ENCODE peak calls at places on chromosomes 5 and 9, in nine cellular contexts. One of them, this sample, is unnamed.

GRCh38 chr5:10063997-10064396 is 185.7 kb downstream of the ATPSCKMT start:
- DNase-seq in endothelial cell: no peak
- DNase-seq in IMR-90: no peak
- DNase-seq in stimulated activated CD8-positive, alpha-beta memory T cell treated with anti-CD3 and anti-CD28 coated beads, Interleukin-4, amount 100 ng/mL, for 4 hours: no peak
- DNase-seq in GM04504: no peak
- DNase-seq in EL: no peak
- DNase-seq in HEK293T: no peak
- DNase-seq in CD8-positive, alpha-beta T cell: no peak
- DNase-seq in stimulated activated naive B cell treated with anti-CD40 and anti-IgM and Interleukin-4, amounts not matched to agents 10 μg/mL and 1 μg/mL and 100 μg/mL, for 72 hours: no peak
- DNase-seq in this sample: no peak

GRCh38 chr5:17796757-17797398 is 162.6 kb downstream of the TAF11L14 start:
- DNase-seq in endothelial cell: no peak
- DNase-seq in IMR-90: no peak
- DNase-seq in stimulated activated CD8-positive, alpha-beta memory T cell treated with anti-CD3 and anti-CD28 coated beads, Interleukin-4, amount 100 ng/mL, for 4 hours: no peak
- DNase-seq in GM04504: no peak
- DNase-seq in EL: no peak
- DNase-seq in HEK293T: no peak
- DNase-seq in CD8-positive, alpha-beta T cell: no peak
- DNase-seq in stimulated activated naive B cell treated with anti-CD40 and anti-IgM and Interleukin-4, amounts not matched to agents 10 μg/mL and 1 μg/mL and 100 μg/mL, for 72 hours: no peak
- DNase-seq in this sample: no peak

GRCh38 chr5:41929035-41929434 is 4.0 kb downstream of the FBXO4 start:
- DNase-seq in endothelial cell: no peak
- DNase-seq in IMR-90: no peak
- DNase-seq in stimulated activated CD8-positive, alpha-beta memory T cell treated with anti-CD3 and anti-CD28 coated beads, Interleukin-4, amount 100 ng/mL, for 4 hours: no peak
- DNase-seq in GM04504: no peak
- DNase-seq in EL: no peak
- DNase-seq in HEK293T: no peak
- DNase-seq in CD8-positive, alpha-beta T cell: no peak
- DNase-seq in stimulated activated naive B cell treated with anti-CD40 and anti-IgM and Interleukin-4, amounts not matched to agents 10 μg/mL and 1 μg/mL and 100 μg/mL, for 72 hours: no peak
- DNase-seq in this sample: no peak

GRCh38 chr5:158022844-158023243 is 163.9 kb upstream of the CLINT1 start:
- DNase-seq in endothelial cell: no peak
- DNase-seq in IMR-90: no peak
- DNase-seq in stimulated activated CD8-positive, alpha-beta memory T cell treated with anti-CD3 and anti-CD28 coated beads, Interleukin-4, amount 100 ng/mL, for 4 hours: no peak
- DNase-seq in GM04504: no peak
- DNase-seq in EL: no peak
- DNase-seq in HEK293T: no peak
- DNase-seq in CD8-positive, alpha-beta T cell: no peak
- DNase-seq in stimulated activated naive B cell treated with anti-CD40 and anti-IgM and Interleukin-4, amounts not matched to agents 10 μg/mL and 1 μg/mL and 100 μg/mL, for 72 hours: no peak
- DNase-seq in this sample: no peak

GRCh38 chr5:115265220-115265619 is 2.5 kb upstream of the PGGT1B start:
- DNase-seq in endothelial cell: no peak
- DNase-seq in IMR-90: no peak
- DNase-seq in stimulated activated CD8-positive, alpha-beta memory T cell treated with anti-CD3 and anti-CD28 coated beads, Interleukin-4, amount 100 ng/mL, for 4 hours: no peak
- DNase-seq in GM04504: no peak
- DNase-seq in EL: no peak
- DNase-seq in HEK293T: no peak
- DNase-seq in CD8-positive, alpha-beta T cell: no peak
- DNase-seq in stimulated activated naive B cell treated with anti-CD40 and anti-IgM and Interleukin-4, amounts not matched to agents 10 μg/mL and 1 μg/mL and 100 μg/mL, for 72 hours: no peak
- DNase-seq in this sample: no peak

GRCh38 chr9:129702563-129702962 is 37.1 kb downstream of the PRRX2 start:
- DNase-seq in endothelial cell: no peak
- DNase-seq in IMR-90: peak
- DNase-seq in stimulated activated CD8-positive, alpha-beta memory T cell treated with anti-CD3 and anti-CD28 coated beads, Interleukin-4, amount 100 ng/mL, for 4 hours: no peak
- DNase-seq in GM04504: peak
- DNase-seq in EL: peak
- DNase-seq in HEK293T: no peak
- DNase-seq in CD8-positive, alpha-beta T cell: no peak
- DNase-seq in stimulated activated naive B cell treated with anti-CD40 and anti-IgM and Interleukin-4, amounts not matched to agents 10 μg/mL and 1 μg/mL and 100 μg/mL, for 72 hours: no peak
- DNase-seq in this sample: peak

GRCh38 chr9:121826711-121827110 is 175.3 kb downstream of the DAB2IP start:
- DNase-seq in endothelial cell: no peak
- DNase-seq in IMR-90: no peak
- DNase-seq in stimulated activated CD8-positive, alpha-beta memory T cell treated with anti-CD3 and anti-CD28 coated beads, Interleukin-4, amount 100 ng/mL, for 4 hours: no peak
- DNase-seq in GM04504: no peak
- DNase-seq in EL: no peak
- DNase-seq in HEK293T: no peak
- DNase-seq in CD8-positive, alpha-beta T cell: no peak
- DNase-seq in stimulated activated naive B cell treated with anti-CD40 and anti-IgM and Interleukin-4, amounts not matched to agents 10 μg/mL and 1 μg/mL and 100 μg/mL, for 72 hours: no peak
- DNase-seq in this sample: no peak

GRCh38 chr9:135242406-135242805 is 154.9 kb downstream of the OLFM1 start:
- DNase-seq in endothelial cell: no peak
- DNase-seq in IMR-90: no peak
- DNase-seq in stimulated activated CD8-positive, alpha-beta memory T cell treated with anti-CD3 and anti-CD28 coated beads, Interleukin-4, amount 100 ng/mL, for 4 hours: no peak
- DNase-seq in GM04504: no peak
- DNase-seq in EL: no peak
- DNase-seq in HEK293T: no peak
- DNase-seq in CD8-positive, alpha-beta T cell: no peak
- DNase-seq in stimulated activated naive B cell treated with anti-CD40 and anti-IgM and Interleukin-4, amounts not matched to agents 10 μg/mL and 1 μg/mL and 100 μg/mL, for 72 hours: no peak
- DNase-seq in this sample: no peak

GRCh38 chr9:68941780-68942459 is 72.0 kb downstream of the PRKACG start:
- DNase-seq in endothelial cell: no peak
- DNase-seq in IMR-90: no peak
- DNase-seq in stimulated activated CD8-positive, alpha-beta memory T cell treated with anti-CD3 and anti-CD28 coated beads, Interleukin-4, amount 100 ng/mL, for 4 hours: no peak
- DNase-seq in GM04504: no peak
- DNase-seq in EL: no peak
- DNase-seq in HEK293T: no peak
- DNase-seq in CD8-positive, alpha-beta T cell: no peak
- DNase-seq in stimulated activated naive B cell treated with anti-CD40 and anti-IgM and Interleukin-4, amounts not matched to agents 10 μg/mL and 1 μg/mL and 100 μg/mL, for 72 hours: no peak
- DNase-seq in this sample: no peak

GRCh38 chr9:125854553-125855275 is 107.5 kb downstream of the PBX3 start:
- DNase-seq in endothelial cell: no peak
- DNase-seq in IMR-90: peak
- DNase-seq in stimulated activated CD8-positive, alpha-beta memory T cell treated with anti-CD3 and anti-CD28 coated beads, Interleukin-4, amount 100 ng/mL, for 4 hours: no peak
- DNase-seq in GM04504: no peak
- DNase-seq in EL: peak
- DNase-seq in HEK293T: no peak
- DNase-seq in CD8-positive, alpha-beta T cell: no peak
- DNase-seq in stimulated activated naive B cell treated with anti-CD40 and anti-IgM and Interleukin-4, amounts not matched to agents 10 μg/mL and 1 μg/mL and 100 μg/mL, for 72 hours: no peak
- DNase-seq in this sample: no peak

GRCh38 chr5:124743534-124744169 is 2.8 kb downstream of the ZNF608 start:
- DNase-seq in endothelial cell: no peak
- DNase-seq in IMR-90: no peak
- DNase-seq in stimulated activated CD8-positive, alpha-beta memory T cell treated with anti-CD3 and anti-CD28 coated beads, Interleukin-4, amount 100 ng/mL, for 4 hours: no peak
- DNase-seq in GM04504: no peak
- DNase-seq in EL: no peak
- DNase-seq in HEK293T: no peak
- DNase-seq in CD8-positive, alpha-beta T cell: no peak
- DNase-seq in stimulated activated naive B cell treated with anti-CD40 and anti-IgM and Interleukin-4, amounts not matched to agents 10 μg/mL and 1 μg/mL and 100 μg/mL, for 72 hours: no peak
- DNase-seq in this sample: no peak

GRCh38 chr9:105269593-105269992 is 25.1 kb downstream of the SLC44A1 start:
- DNase-seq in endothelial cell: no peak
- DNase-seq in IMR-90: no peak
- DNase-seq in stimulated activated CD8-positive, alpha-beta memory T cell treated with anti-CD3 and anti-CD28 coated beads, Interleukin-4, amount 100 ng/mL, for 4 hours: no peak
- DNase-seq in GM04504: no peak
- DNase-seq in EL: no peak
- DNase-seq in HEK293T: no peak
- DNase-seq in CD8-positive, alpha-beta T cell: no peak
- DNase-seq in stimulated activated naive B cell treated with anti-CD40 and anti-IgM and Interleukin-4, amounts not matched to agents 10 μg/mL and 1 μg/mL and 100 μg/mL, for 72 hours: no peak
- DNase-seq in this sample: no peak

GRCh38 chr5:180399931-180400330 is 46.8 kb upstream of the GFPT2 start:
- DNase-seq in endothelial cell: no peak
- DNase-seq in IMR-90: no peak
- DNase-seq in stimulated activated CD8-positive, alpha-beta memory T cell treated with anti-CD3 and anti-CD28 coated beads, Interleukin-4, amount 100 ng/mL, for 4 hours: no peak
- DNase-seq in GM04504: no peak
- DNase-seq in EL: no peak
- DNase-seq in HEK293T: peak
- DNase-seq in CD8-positive, alpha-beta T cell: no peak
- DNase-seq in stimulated activated naive B cell treated with anti-CD40 and anti-IgM and Interleukin-4, amounts not matched to agents 10 μg/mL and 1 μg/mL and 100 μg/mL, for 72 hours: no peak
- DNase-seq in this sample: no peak

GRCh38 chr9:117737721-117738226 is 33.6 kb downstream of the TLR4 start:
- DNase-seq in endothelial cell: no peak
- DNase-seq in IMR-90: no peak
- DNase-seq in stimulated activated CD8-positive, alpha-beta memory T cell treated with anti-CD3 and anti-CD28 coated beads, Interleukin-4, amount 100 ng/mL, for 4 hours: no peak
- DNase-seq in GM04504: no peak
- DNase-seq in EL: no peak
- DNase-seq in HEK293T: no peak
- DNase-seq in CD8-positive, alpha-beta T cell: no peak
- DNase-seq in stimulated activated naive B cell treated with anti-CD40 and anti-IgM and Interleukin-4, amounts not matched to agents 10 μg/mL and 1 μg/mL and 100 μg/mL, for 72 hours: no peak
- DNase-seq in this sample: no peak

GRCh38 chr9:93662952-93663572 is 86.7 kb downstream of the PHF2 start:
- DNase-seq in endothelial cell: no peak
- DNase-seq in IMR-90: no peak
- DNase-seq in stimulated activated CD8-positive, alpha-beta memory T cell treated with anti-CD3 and anti-CD28 coated beads, Interleukin-4, amount 100 ng/mL, for 4 hours: no peak
- DNase-seq in GM04504: no peak
- DNase-seq in EL: no peak
- DNase-seq in HEK293T: no peak
- DNase-seq in CD8-positive, alpha-beta T cell: no peak
- DNase-seq in stimulated activated naive B cell treated with anti-CD40 and anti-IgM and Interleukin-4, amounts not matched to agents 10 μg/mL and 1 μg/mL and 100 μg/mL, for 72 hours: no peak
- DNase-seq in this sample: no peak

GRCh38 chr5:168055982-168056381 is 235.5 kb upstream of the WWC1 start:
- DNase-seq in endothelial cell: no peak
- DNase-seq in IMR-90: no peak
- DNase-seq in stimulated activated CD8-positive, alpha-beta memory T cell treated with anti-CD3 and anti-CD28 coated beads, Interleukin-4, amount 100 ng/mL, for 4 hours: no peak
- DNase-seq in GM04504: no peak
- DNase-seq in EL: no peak
- DNase-seq in HEK293T: no peak
- DNase-seq in CD8-positive, alpha-beta T cell: no peak
- DNase-seq in stimulated activated naive B cell treated with anti-CD40 and anti-IgM and Interleukin-4, amounts not matched to agents 10 μg/mL and 1 μg/mL and 100 μg/mL, for 72 hours: no peak
- DNase-seq in this sample: no peak

GRCh38 chr5:133041910-133042309 is 9.9 kb upstream of the HSPA4 start:
- DNase-seq in endothelial cell: no peak
- DNase-seq in IMR-90: peak
- DNase-seq in stimulated activated CD8-positive, alpha-beta memory T cell treated with anti-CD3 and anti-CD28 coated beads, Interleukin-4, amount 100 ng/mL, for 4 hours: no peak
- DNase-seq in GM04504: no peak
- DNase-seq in EL: peak
- DNase-seq in HEK293T: no peak
- DNase-seq in CD8-positive, alpha-beta T cell: no peak
- DNase-seq in stimulated activated naive B cell treated with anti-CD40 and anti-IgM and Interleukin-4, amounts not matched to agents 10 μg/mL and 1 μg/mL and 100 μg/mL, for 72 hours: no peak
- DNase-seq in this sample: peak

GRCh38 chr5:150075806-150076205 is 10.5 kb downstream of the CSF1R start:
- DNase-seq in endothelial cell: no peak
- DNase-seq in IMR-90: no peak
- DNase-seq in stimulated activated CD8-positive, alpha-beta memory T cell treated with anti-CD3 and anti-CD28 coated beads, Interleukin-4, amount 100 ng/mL, for 4 hours: no peak
- DNase-seq in GM04504: no peak
- DNase-seq in EL: no peak
- DNase-seq in HEK293T: no peak
- DNase-seq in CD8-positive, alpha-beta T cell: peak
- DNase-seq in stimulated activated naive B cell treated with anti-CD40 and anti-IgM and Interleukin-4, amounts not matched to agents 10 μg/mL and 1 μg/mL and 100 μg/mL, for 72 hours: no peak
- DNase-seq in this sample: no peak

GRCh38 chr5:105330185-105330584 is 1767.6 kb upstream of the NUDT12 start:
- DNase-seq in endothelial cell: no peak
- DNase-seq in IMR-90: no peak
- DNase-seq in stimulated activated CD8-positive, alpha-beta memory T cell treated with anti-CD3 and anti-CD28 coated beads, Interleukin-4, amount 100 ng/mL, for 4 hours: no peak
- DNase-seq in GM04504: no peak
- DNase-seq in EL: no peak
- DNase-seq in HEK293T: no peak
- DNase-seq in CD8-positive, alpha-beta T cell: no peak
- DNase-seq in stimulated activated naive B cell treated with anti-CD40 and anti-IgM and Interleukin-4, amounts not matched to agents 10 μg/mL and 1 μg/mL and 100 μg/mL, for 72 hours: no peak
- DNase-seq in this sample: no peak

GRCh38 chr9:95507456-95508241 is 9.1 kb downstream of the PTCH1 start:
- DNase-seq in endothelial cell: peak
- DNase-seq in IMR-90: peak
- DNase-seq in stimulated activated CD8-positive, alpha-beta memory T cell treated with anti-CD3 and anti-CD28 coated beads, Interleukin-4, amount 100 ng/mL, for 4 hours: no peak
- DNase-seq in GM04504: no peak
- DNase-seq in EL: peak
- DNase-seq in HEK293T: no peak
- DNase-seq in CD8-positive, alpha-beta T cell: peak
- DNase-seq in stimulated activated naive B cell treated with anti-CD40 and anti-IgM and Interleukin-4, amounts not matched to agents 10 μg/mL and 1 μg/mL and 100 μg/mL, for 72 hours: peak
- DNase-seq in this sample: peak

This sample was measured in fibroblast of mammary gland.